ENCODE peak calls at places on chromosomes 16 and 17, in four cellular contexts. N is activated naive CD4-positive, alpha-beta T cell treated with anti-CD3 and anti-CD28 coated beads for 36 hours; R is NCI-H524; V is brain microvascular endothelial cell. X is an unnamed sample.

GRCh38 chr16:83717814-83718213 is 90.0 kb upstream of the HSBP1 start:
- DNase-seq in N (no peak), R (no peak), V (peak), X (no peak)

GRCh38 chr17:8599351-8600011 is 31.0 kb downstream of the MYH10 start:
- DNase-seq in N (no peak), R (no peak), V (no peak), X (no peak)

GRCh38 chr16:28597692-28598261 is 927 bp upstream of the SULT1A2 start:
- DNase-seq in N (no peak), R (no peak), V (no peak), X (no peak)

GRCh38 chr17:81682565-81683207 is 911 bp downstream of the ARL16 start:
- DNase-seq in N (no peak), R (no peak), V (peak), X (no peak)

GRCh38 chr16:51919736-51920135 is 627.2 kb downstream of the TOX3 start:
- DNase-seq in N (no peak), R (no peak), V (peak), X (no peak)

GRCh38 chr17:51371732-51372151 is 111.4 kb downstream of the UTP18 start:
- DNase-seq in N (peak), R (peak), V (peak), X (peak)

GRCh38 chr17:43952351-43952723 is 1.4 kb downstream of the PYY start:
- DNase-seq in N (no peak), R (peak), V (no peak), X (no peak)

GRCh38 chr16:46974352-46974751 is 878 bp upstream of the DNAJA2 start:
- DNase-seq in N (peak), R (no peak), V (no peak), X (peak)

GRCh38 chr17:63189082-63189481 is 223.0 kb downstream of the TANC2 start:
- DNase-seq in N (no peak), R (no peak), V (no peak), X (no peak)

GRCh38 chr17:39617446-39618251 is 9.1 kb upstream of the PPP1R1B start:
- DNase-seq in N (peak), R (peak), V (no peak), X (no peak)

GRCh38 chr16:3578121-3578520 is 918 bp upstream of the NLRC3 start:
- DNase-seq in N (peak), R (no peak), V (no peak), X (no peak)

GRCh38 chr17:17884281-17885028 is 47.7 kb upstream of the SREBF1 start:
- DNase-seq in N (no peak), R (peak), V (no peak), X (no peak)

X was measured in trophoblast cell.